ENCODE peak calls at places on chromosomes 1 and 21, in four cellular contexts. Q is amniotic stem cell, R is RWPE1, U is fibroblast of the aortic adventitia. X is an unnamed sample.

GRCh38 chr1:31101147-31101502 is 35.6 kb upstream of the PUM1 start:
- DNase-seq in Q (peak; percentile 36), R (peak; percentile 20), U (peak; percentile 69), X (no peak)

GRCh38 chr1:178953034-178953433 is 72.7 kb upstream of the FAM20B start:
- DNase-seq in Q (no peak), R (no peak), U (peak; percentile 60), X (no peak)

GRCh38 chr1:12244078-12244477 is 14.2 kb downstream of the VPS13D start:
- DNase-seq in R (peak; percentile 13), U (no peak), Q (no peak), X (no peak)

GRCh38 chr1:232547938-232548484 is 81.9 kb downstream of the SIPA1L2 start:
- DNase-seq in Q (no peak), U (no peak), R (no peak), X (no peak)

GRCh38 chr1:240237305-240237721 is 145.6 kb downstream of the FMN2 start:
- DNase-seq in U (peak; percentile 74), R (no peak), Q (no peak), X (no peak)

GRCh38 chr1:101846820-101847219 is 149.9 kb downstream of the OLFM3 start:
- DNase-seq in R (no peak), U (no peak), Q (no peak), X (no peak)

GRCh38 chr1:231603598-231604275 is 22.9 kb upstream of the DISC1 start:
- DNase-seq in U (peak; percentile 69), Q (no peak), R (peak; percentile 46), X (no peak)

GRCh38 chr1:235866207-235866912 is at the start of gene LYST:
- DNase-seq in R (peak; percentile 61), U (peak; percentile 37), Q (peak; percentile 34), X (no peak)

GRCh38 chr1:103584537-103584936 is 13.1 kb downstream of the AMY2B start:
- DNase-seq in R (no peak), Q (no peak), U (no peak), X (no peak)

GRCh38 chr21:45019887-45020537 is 54.4 kb upstream of the ADARB1 start:
- DNase-seq in R (no peak), U (no peak), Q (no peak), X (no peak)

GRCh38 chr1:222523852-222524251 is 24.1 kb downstream of the HHIPL2 start:
- DNase-seq in U (peak; percentile 27), Q (no peak), R (no peak), X (no peak)